ENCODE peak calls at places on chromosomes 5 and 9, in four cellular contexts. Z is psoas muscle, W is GM12865, H is heart left ventricle. J is an unnamed sample.

GRCh38 chr5:139689631-139690384 is 41.7 kb downstream of the CXXC5 start:
- DNase-seq in Z (no peak), W (peak; percentile 56), H (no peak), J (no peak)

GRCh38 chr9:36245906-36246305 is 12.3 kb downstream of the GNE start:
- DNase-seq in Z (no peak), W (no peak), H (no peak), J (no peak)

GRCh38 chr5:79107020-79107796 is 4.4 kb upstream of the BHMT start:
- DNase-seq in Z (no peak), W (no peak), H (no peak), J (no peak)

GRCh38 chr5:117539692-117540091 is 965.1 kb upstream of the SEMA6A start:
- DNase-seq in Z (no peak), W (no peak), H (no peak), J (no peak)

GRCh38 chr5:2841208-2841607 is 89.7 kb upstream of the IRX2 start:
- DNase-seq in Z (no peak), W (no peak), H (no peak), J (no peak)

GRCh38 chr5:62093981-62094380 is 212.0 kb upstream of the KIF2A start:
- DNase-seq in Z (no peak), W (peak; percentile 2), H (no peak), J (peak; percentile 30)

GRCh38 chr5:77972545-77973252 is 196.6 kb upstream of the TBCA start:
- DNase-seq in Z (no peak), W (peak; percentile 80), H (no peak), J (no peak)

GRCh38 chr5:56737002-56737621 is 78.2 kb upstream of the MAP3K1 start:
- DNase-seq in Z (no peak), W (no peak), H (peak; percentile 31), J (no peak)

GRCh38 chr5:150615141-150615699 is 25.2 kb upstream of the SYNPO start:
- DNase-seq in Z (no peak), W (no peak), H (peak; percentile 81), J (no peak)

GRCh38 chr9:18477121-18477705 is 3.3 kb downstream of the ADAMTSL1 start:
- DNase-seq in Z (no peak), W (no peak), H (no peak), J (no peak)

GRCh38 chr5:45162974-45163373 is 354.2 kb downstream of the MRPS30 start:
- DNase-seq in Z (no peak), W (no peak), H (no peak), J (no peak)

GRCh38 chr9:38622083-38622674 is 1.8 kb upstream of the ANKRD18A start:
- DNase-seq in Z (peak; percentile 46), W (no peak), H (no peak), J (no peak)

GRCh38 chr5:80864706-80865435 is 95.3 kb upstream of the RASGRF2 start:
- DNase-seq in Z (no peak), W (peak; percentile 17), H (no peak), J (no peak)

GRCh38 chr5:61450170-61450815 is 118.2 kb downstream of the ZSWIM6 start:
- DNase-seq in Z (no peak), W (no peak), H (no peak), J (peak; percentile 60)

GRCh38 chr9:12723409-12724028 is 30.3 kb downstream of the TYRP1 start:
- DNase-seq in Z (no peak), W (peak; percentile 11), H (no peak), J (no peak)

GRCh38 chr5:166625210-166625865 is 1666.1 kb upstream of the WWC1 start:
- DNase-seq in Z (no peak), W (no peak), H (no peak), J (peak; percentile 22)

GRCh38 chr9:27368317-27368985 is 71.5 kb upstream of the EQTN start:
- DNase-seq in Z (peak; percentile 61), W (no peak), H (no peak), J (no peak)

GRCh38 chr5:38467353-38468040 is 88.9 kb downstream of the LIFR start:
- DNase-seq in Z (peak; percentile 77), W (no peak), H (no peak), J (no peak)

GRCh38 chr5:146042628-146043279 is 62.6 kb downstream of the PLAC8L1 start:
- DNase-seq in Z (no peak), W (no peak), H (no peak), J (peak; percentile 55)

GRCh38 chr9:18848657-18849056 is 184.4 kb downstream of the SAXO1 start:
- DNase-seq in Z (no peak), W (no peak), H (no peak), J (no peak)

GRCh38 chr5:167504276-167504675 is 787.2 kb upstream of the WWC1 start:
- DNase-seq in Z (no peak), W (no peak), H (no peak), J (no peak)

GRCh38 chr5:140481758-140482157 is 65.7 kb upstream of the EIF4EBP3 start:
- DNase-seq in Z (no peak), W (no peak), H (no peak), J (no peak)

GRCh38 chr9:101582593-101582992 is 12.2 kb downstream of the PPP3R2 start:
- DNase-seq in Z (no peak), W (no peak), H (no peak), J (no peak)

GRCh38 chr5:179819296-179820126 is 1.2 kb upstream of the SQSTM1 start:
- DNase-seq in Z (peak; percentile 91), W (peak; percentile 70), H (peak; percentile 78), J (no peak)

GRCh38 chr9:81522721-81523551 is 166.4 kb downstream of the TLE1 start:
- DNase-seq in Z (no peak), W (peak; percentile 60), H (no peak), J (no peak)

GRCh38 chr9:130336027-130336595 is 70.6 kb downstream of the HMCN2 start:
- DNase-seq in Z (no peak), W (no peak), H (no peak), J (no peak)

GRCh38 chr5:65926893-65927292 is 518 bp downstream of the ERBIN start:
- DNase-seq in Z (no peak), W (peak; percentile 33), H (no peak), J (no peak)

GRCh38 chr5:65925094-65925600 is 1.2 kb upstream of the ERBIN start:
- DNase-seq in Z (peak; percentile 84), W (peak; percentile 91), H (peak; percentile 81), J (no peak)

GRCh38 chr5:65924366-65925093 is 1.8 kb upstream of the ERBIN start:
- DNase-seq in Z (no peak), W (no peak), H (peak; percentile 18), J (peak; percentile 33)

GRCh38 chr5:65926276-65926761 is at the start of gene ERBIN:
- DNase-seq in Z (peak; percentile 88), W (peak; percentile 82), H (peak; percentile 88), J (peak; percentile 32)

GRCh38 chr5:65925601-65926275 is 637 bp upstream of the ERBIN start:
- DNase-seq in Z (peak; percentile 90), W (peak; percentile 92), H (peak; percentile 87), J (no peak)
- TF ChIP-seq CTCF in Z (peak; percentile 28), W (peak; percentile 39), H (peak; percentile 42), J (peak; percentile 34)

DNA sequence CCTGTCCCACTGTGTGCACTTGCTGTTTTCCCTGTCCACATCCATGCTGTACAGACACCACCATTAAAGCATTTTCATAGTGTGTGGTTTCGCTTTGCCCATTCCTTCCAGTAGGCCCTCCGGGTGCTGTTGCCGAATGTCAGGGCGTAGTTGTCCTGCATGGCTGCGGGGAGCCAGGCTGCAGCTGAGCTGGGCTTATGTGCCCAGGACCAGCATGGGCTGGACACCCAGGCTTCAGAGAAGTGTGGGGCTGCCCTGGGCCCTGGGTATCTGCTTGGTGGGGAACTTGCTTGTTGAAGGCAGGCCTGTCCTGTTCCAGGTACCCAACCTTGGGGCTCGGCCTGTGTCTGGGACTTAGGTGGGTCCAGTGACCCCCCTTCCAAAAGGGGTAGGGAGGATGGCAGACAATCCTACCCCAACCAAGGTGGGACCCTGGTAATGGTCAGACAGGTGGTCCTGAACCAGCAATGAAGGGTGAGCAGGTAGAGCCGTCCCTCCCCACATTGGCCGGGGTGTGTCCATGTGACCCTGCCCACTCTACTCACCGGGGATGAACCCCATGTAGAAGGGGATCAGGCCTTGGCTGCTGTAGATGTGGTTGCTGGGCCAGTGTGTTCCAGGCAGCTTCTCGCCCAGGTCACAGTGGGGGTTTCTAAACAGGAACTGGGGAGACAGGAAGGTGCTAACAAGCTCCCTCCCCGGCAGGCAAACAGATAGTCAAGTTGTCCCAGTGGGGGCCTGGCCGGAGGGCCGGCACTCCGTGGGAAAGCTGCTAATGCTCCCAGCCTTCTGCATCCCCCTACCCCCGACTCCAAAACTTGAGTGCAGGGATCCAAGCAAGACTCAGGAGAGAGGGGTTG is 2.8 kb downstream of the TUBB4B start:
- DNase-seq in Z (no peak), W (no peak), H (no peak), J (no peak)
- TF ChIP-seq CTCF in Z (no peak), W (no peak), H (no peak), J (peak; percentile 16)

DNA sequence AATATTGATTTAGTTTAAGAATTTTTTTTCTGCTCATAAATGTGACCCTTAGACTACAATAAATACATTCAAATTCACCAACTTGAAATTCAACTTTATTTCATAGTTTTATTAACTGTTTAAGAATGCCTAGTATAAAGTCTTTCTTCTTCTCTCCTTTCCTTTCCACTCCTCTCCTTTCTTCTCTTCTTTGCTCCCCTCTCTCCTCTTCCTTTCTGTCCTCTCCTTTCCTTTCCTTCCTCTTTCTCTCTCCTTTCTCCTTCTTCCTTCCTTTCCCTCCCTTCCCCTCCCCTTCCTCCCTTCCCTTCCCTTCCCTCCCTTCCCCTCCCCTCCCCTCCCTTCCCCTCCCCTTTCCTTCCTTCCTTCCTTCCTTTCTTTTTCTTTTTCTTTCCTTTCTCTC is 150.6 kb downstream of the FER start:
- DNase-seq in Z (no peak), W (no peak), H (no peak), J (no peak)
- TF ChIP-seq CTCF in Z (no peak), W (no peak), H (no peak), J (no peak)

GRCh38 chr5:113989913-113990305 is 372.0 kb upstream of the KCNN2 start:
- DNase-seq in Z (no peak), W (no peak), H (no peak), J (no peak)
- TF ChIP-seq CTCF in Z (no peak), W (no peak), H (no peak), J (no peak)

GRCh38 chr9:127825319-127826051 is 22.8 kb downstream of the FPGS start:
- DNase-seq in Z (peak; percentile 83), W (no peak), H (peak; percentile 56), J (no peak)
- TF ChIP-seq CTCF in Z (peak; percentile 39), W (peak; percentile 19), H (peak; percentile 42), J (peak; percentile 44)

DNA sequence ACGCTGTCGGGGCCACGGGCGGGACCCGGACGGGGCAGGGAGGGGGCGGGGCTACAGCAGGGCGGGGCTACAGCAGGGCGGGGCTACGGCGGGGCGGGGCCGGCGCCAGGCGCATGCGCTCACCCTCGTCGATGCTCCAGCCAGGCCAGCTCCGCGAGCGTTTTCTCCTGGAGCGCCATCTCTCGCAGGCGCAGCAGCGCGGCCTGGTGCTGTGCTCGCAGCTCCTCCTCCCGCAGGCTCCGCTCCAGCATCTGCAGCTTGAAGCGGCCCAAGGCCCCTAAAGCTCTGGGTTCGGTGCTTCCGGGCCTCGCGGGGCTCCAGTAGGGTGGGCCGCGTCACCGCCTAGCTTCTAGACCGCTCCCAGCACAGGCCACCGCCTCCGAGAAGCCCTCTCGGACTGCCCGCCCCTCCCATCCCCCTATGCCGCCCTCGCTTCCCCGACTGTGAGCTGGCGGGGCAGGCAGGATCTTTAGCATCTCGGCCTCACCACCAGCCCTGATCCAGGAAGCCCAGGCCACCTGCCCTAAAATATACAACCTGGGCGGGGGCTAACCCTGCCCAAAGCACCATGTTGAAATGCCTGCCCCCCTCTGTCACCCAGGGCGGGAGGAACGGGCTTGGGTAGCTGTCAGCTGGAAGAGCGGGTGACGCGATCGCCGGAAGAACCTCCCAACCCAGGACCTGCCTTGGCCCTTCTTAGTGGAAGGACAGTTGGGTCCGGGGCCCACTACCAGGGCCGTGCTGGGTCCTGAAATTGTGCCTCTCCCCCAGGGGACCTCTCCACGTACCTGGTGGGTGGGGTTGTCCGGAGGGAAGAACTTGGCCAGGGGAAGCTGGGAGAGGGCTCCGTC is 21.9 kb upstream of the QSOX2 start:
- DNase-seq in Z (peak; percentile 88), W (peak; percentile 90), H (peak; percentile 78), J (no peak)
- TF ChIP-seq CTCF in Z (no peak), W (peak; percentile 21), H (no peak), J (no peak)